ENCODE peak calls at places on chromosomes 5 and 9, in seven cellular contexts. One of them, this sample, is unnamed.

GRCh38 chr5:122836947-122837346 is 8.5 kb upstream of the SNX24 start:
- DNase-seq in dermis blood vessel endothelial cell: no peak
- DNase-seq in HTR-8/SVneo: no peak
- DNase-seq in HS-5: no peak
- DNase-seq in stimulated activated naive B cell treated with anti-CD40 and anti-IgM and Interleukin-4, amounts not matched to agents 10 μg/mL and 1 μg/mL and 100 μg/mL, for 72 hours: no peak
- DNase-seq in PC-9: no peak
- DNase-seq in choroid plexus epithelial cell: no peak
- DNase-seq in this sample: no peak

GRCh38 chr5:36300927-36301540 is 668 bp downstream of the RANBP3L start:
- DNase-seq in dermis blood vessel endothelial cell: no peak
- DNase-seq in HTR-8/SVneo: no peak
- DNase-seq in choroid plexus epithelial cell: peak
- DNase-seq in HS-5: no peak
- DNase-seq in stimulated activated naive B cell treated with anti-CD40 and anti-IgM and Interleukin-4, amounts not matched to agents 10 μg/mL and 1 μg/mL and 100 μg/mL, for 72 hours: no peak
- DNase-seq in PC-9: no peak
- DNase-seq in this sample: no peak

GRCh38 chr5:142110046-142110531 is 1.5 kb downstream of the NDFIP1 start:
- DNase-seq in HTR-8/SVneo: no peak
- DNase-seq in dermis blood vessel endothelial cell: peak
- DNase-seq in HS-5: peak
- DNase-seq in choroid plexus epithelial cell: peak
- DNase-seq in PC-9: no peak
- DNase-seq in stimulated activated naive B cell treated with anti-CD40 and anti-IgM and Interleukin-4, amounts not matched to agents 10 μg/mL and 1 μg/mL and 100 μg/mL, for 72 hours: peak
- DNase-seq in this sample: no peak

GRCh38 chr5:149486726-149487635 is 64.3 kb downstream of the CSNK1A1 start:
- DNase-seq in stimulated activated naive B cell treated with anti-CD40 and anti-IgM and Interleukin-4, amounts not matched to agents 10 μg/mL and 1 μg/mL and 100 μg/mL, for 72 hours: no peak
- DNase-seq in HS-5: no peak
- DNase-seq in HTR-8/SVneo: no peak
- DNase-seq in dermis blood vessel endothelial cell: peak
- DNase-seq in choroid plexus epithelial cell: peak
- DNase-seq in PC-9: peak
- DNase-seq in this sample: no peak

GRCh38 chr5:160269017-160269416 is 39.7 kb downstream of the FABP6 start:
- DNase-seq in dermis blood vessel endothelial cell: peak
- DNase-seq in stimulated activated naive B cell treated with anti-CD40 and anti-IgM and Interleukin-4, amounts not matched to agents 10 μg/mL and 1 μg/mL and 100 μg/mL, for 72 hours: no peak
- DNase-seq in HTR-8/SVneo: no peak
- DNase-seq in PC-9: peak
- DNase-seq in HS-5: no peak
- DNase-seq in choroid plexus epithelial cell: peak
- DNase-seq in this sample: no peak

GRCh38 chr9:83981126-83981871 is 694 bp downstream of the RMI1 start:
- DNase-seq in stimulated activated naive B cell treated with anti-CD40 and anti-IgM and Interleukin-4, amounts not matched to agents 10 μg/mL and 1 μg/mL and 100 μg/mL, for 72 hours: peak
- DNase-seq in dermis blood vessel endothelial cell: peak
- DNase-seq in PC-9: no peak
- DNase-seq in HS-5: no peak
- DNase-seq in HTR-8/SVneo: peak
- DNase-seq in choroid plexus epithelial cell: peak
- DNase-seq in this sample: no peak

GRCh38 chr5:71973563-71973962 is 133.7 kb upstream of the MAP1B start:
- DNase-seq in dermis blood vessel endothelial cell: no peak
- DNase-seq in HTR-8/SVneo: no peak
- DNase-seq in stimulated activated naive B cell treated with anti-CD40 and anti-IgM and Interleukin-4, amounts not matched to agents 10 μg/mL and 1 μg/mL and 100 μg/mL, for 72 hours: no peak
- DNase-seq in choroid plexus epithelial cell: no peak
- DNase-seq in HS-5: no peak
- DNase-seq in PC-9: no peak
- DNase-seq in this sample: no peak

GRCh38 chr5:30392897-30393296 is 800.6 kb upstream of the CDH6 start:
- DNase-seq in dermis blood vessel endothelial cell: no peak
- DNase-seq in HTR-8/SVneo: no peak
- DNase-seq in HS-5: no peak
- DNase-seq in PC-9: no peak
- DNase-seq in choroid plexus epithelial cell: no peak
- DNase-seq in stimulated activated naive B cell treated with anti-CD40 and anti-IgM and Interleukin-4, amounts not matched to agents 10 μg/mL and 1 μg/mL and 100 μg/mL, for 72 hours: no peak
- DNase-seq in this sample: no peak

GRCh38 chr9:96667363-96667728 is 12.2 kb upstream of the PRXL2C start:
- DNase-seq in dermis blood vessel endothelial cell: no peak
- DNase-seq in stimulated activated naive B cell treated with anti-CD40 and anti-IgM and Interleukin-4, amounts not matched to agents 10 μg/mL and 1 μg/mL and 100 μg/mL, for 72 hours: no peak
- DNase-seq in choroid plexus epithelial cell: no peak
- DNase-seq in HS-5: no peak
- DNase-seq in PC-9: no peak
- DNase-seq in HTR-8/SVneo: no peak
- DNase-seq in this sample: no peak